ENCODE peak calls at places on chromosomes 7 and 10, in four cellular contexts. F is HepG2, A is GM12878, U is K562. Q is an unnamed sample.

GRCh38 chr10:7045891-7046599 is 364.8 kb downstream of the SFMBT2 start:
- DNase-seq in F (no peak), A (peak), U (no peak), Q (no peak)

GRCh38 chr7:141466151-141466904 is 84.9 kb upstream of the AGK start:
- DNase-seq in F (no peak), A (no peak), U (no peak), Q (no peak)

GRCh38 chr10:26486985-26487850 is 49.1 kb downstream of the APBB1IP start:
- DNase-seq in F (peak), A (peak), U (no peak), Q (no peak)

GRCh38 chr7:122303522-122303970 is 1.0 kb downstream of the FEZF1 start:
- DNase-seq in U (no peak), A (no peak), F (no peak), Q (no peak)

GRCh38 chr7:40015790-40016296 is 65.8 kb downstream of the CDK13 start:
- DNase-seq in F (peak), U (no peak), A (peak), Q (no peak)

GRCh38 chr7:389911-390601 is 100.1 kb downstream of the FOXL3 start:
- DNase-seq in F (no peak), U (peak), A (no peak), Q (peak)

GRCh38 chr10:132603851-132604533 is 66.4 kb downstream of the INPP5A start:
- DNase-seq in A (no peak), U (no peak), F (no peak), Q (no peak)

GRCh38 chr10:34526758-34527730 is 288.1 kb downstream of the PARD3 start:
- DNase-seq in F (no peak), U (no peak), A (no peak), Q (no peak)

GRCh38 chr10:56646301-56646700 is 285.2 kb upstream of the ZWINT start:
- DNase-seq in F (no peak), A (no peak), U (no peak), Q (peak)

GRCh38 chr10:33952692-33953360 is 618.4 kb upstream of the NRP1 start:
- DNase-seq in U (no peak), F (no peak), A (no peak), Q (no peak)

GRCh38 chr7:14233026-14233897 is 243.8 kb upstream of the ETV1 start:
- DNase-seq in A (no peak), U (no peak), F (no peak), Q (no peak)

GRCh38 chr10:73759512-73760115 is 15.4 kb downstream of the SEC24C start:
- DNase-seq in F (no peak), A (no peak), U (no peak), Q (no peak)

GRCh38 chr7:31761646-31762045 is 74.6 kb downstream of the PPP1R17 start:
- DNase-seq in U (no peak), A (no peak), F (no peak), Q (no peak)

GRCh38 chr10:117237401-117237991 is 3.4 kb upstream of the SLC18A2 start:
- DNase-seq in A (no peak), U (no peak), F (no peak), Q (no peak)

GRCh38 chr7:137606061-137606674 is 240.6 kb downstream of the DGKI start:
- DNase-seq in A (no peak), U (no peak), F (peak), Q (no peak)

GRCh38 chr7:155198901-155199845 is 98.5 kb upstream of the INSIG1 start:
- DNase-seq in U (no peak), A (no peak), F (no peak), Q (no peak)

GRCh38 chr7:12674861-12675260 is 12.6 kb upstream of the ARL4A start:
- DNase-seq in F (peak), U (peak), A (no peak), Q (no peak)

GRCh38 chr7:26417911-26418413 is 126.3 kb downstream of the SNX10 start:
- DNase-seq in U (peak), A (no peak), F (no peak), Q (no peak)

GRCh38 chr10:109956454-109957091 is 33.3 kb upstream of the XPNPEP1 start:
- DNase-seq in F (peak), U (peak), A (no peak), Q (peak)
- TF ChIP-seq ATF3 in F (no peak), U (no peak), A (no peak), Q (no peak)

GRCh38 chr7:1569833-1570632 is at the start of gene PSMG3:
- DNase-seq in F (peak), A (peak), U (peak), Q (peak)
- TF ChIP-seq ESRRA in F (no peak), A (no peak), U (peak), Q (peak)

GRCh38 chr10:81309041-81309552 is 565.9 kb upstream of the NRG3 start:
- DNase-seq in U (no peak), A (no peak), F (no peak), Q (no peak)
- TF ChIP-seq SP1 in U (no peak), A (no peak), F (no peak), Q (no peak)

GRCh38 chr10:1638889-1639418 is 98.4 kb downstream of the ADARB2 start:
- DNase-seq in U (no peak), A (no peak), F (no peak), Q (no peak)
- TF ChIP-seq ATF3 in U (no peak), A (no peak), F (no peak), Q (no peak)

GRCh38 chr7:35804571-35804970 is 3.7 kb downstream of the SEPTIN7 start:
- DNase-seq in F (no peak), U (no peak), A (no peak), Q (no peak)

GRCh38 chr7:35802102-35802466 is 1.2 kb downstream of the SEPTIN7 start:
- DNase-seq in A (no peak), U (no peak), F (no peak), Q (no peak)

GRCh38 chr7:35801392-35802101 is 690 bp downstream of the SEPTIN7 start:
- DNase-seq in A (no peak), F (peak), U (peak), Q (peak)

GRCh38 chr7:35800718-35801391 is at the start of gene SEPTIN7:
- DNase-seq in F (peak), A (peak), U (peak), Q (peak)

GRCh38 chr7:35802649-35803048 is 1.8 kb downstream of the SEPTIN7 start:
- DNase-seq in F (peak), U (peak), A (no peak), Q (no peak)
- TF ChIP-seq ESRRA in F (no peak), U (no peak), A (no peak), Q (no peak)

Q was measured in WTC11.